ENCODE peak calls at places on chromosomes 4 and X, in ten cellular contexts. B is heart left ventricle; U is MG63; I is DND-41; P is psoas muscle; L is A549; C is cardiac muscle cell; M is CD4-positive, alpha-beta T cell; X is naive thymus-derived CD4-positive, alpha-beta T cell; E is heart right ventricle. T is an unnamed sample.

GRCh38 chr4:82650868-82651267 is 89.1 kb upstream of the TMEM150C start:
- DNase-seq in B (no peak), U (no peak), I (no peak), P (no peak), L (no peak), C (no peak), M (no peak), X (no peak), E (no peak), T (no peak)

GRCh38 chrX:39519213-39519544 is 578.6 kb downstream of the BCOR start:
- DNase-seq in B (peak; percentile 32), U (peak; percentile 4), I (no peak), P (no peak), L (no peak), C (peak; percentile 76), M (no peak), X (no peak), E (no peak), T (no peak)

GRCh38 chr4:151727365-151727764 is 33.4 kb downstream of the GATB start:
- DNase-seq in B (no peak), U (no peak), I (no peak), P (no peak), L (no peak), C (no peak), M (no peak), X (no peak), E (no peak), T (no peak)

GRCh38 chrX:68433155-68433980 is at the start of gene OPHN1:
- DNase-seq in B (peak; percentile 78), U (peak; percentile 80), I (no peak), P (peak; percentile 78), L (peak; percentile 51), C (peak; percentile 86), M (no peak), X (no peak), E (peak; percentile 78), T (peak; percentile 80)

GRCh38 chr4:145709336-145709735 is 29.4 kb downstream of the C4orf51 start:
- DNase-seq in B (no peak), U (no peak), I (no peak), P (no peak), L (no peak), C (no peak), M (no peak), X (no peak), E (no peak), T (no peak)

GRCh38 chrX:110847334-110847733 is 51.7 kb upstream of the CHRDL1 start:
- DNase-seq in B (no peak), U (no peak), I (no peak), P (no peak), L (peak; percentile 33), C (peak; percentile 66), M (no peak), X (peak; percentile 49), E (no peak), T (no peak)

GRCh38 chrX:129777218-129777768 is 2.5 kb upstream of the SASH3 start:
- DNase-seq in B (peak; percentile 44), U (no peak), I (peak; percentile 86), P (peak; percentile 47), L (no peak), C (no peak), M (peak; percentile 60), X (peak; percentile 79), E (peak; percentile 47), T (peak; percentile 44)

GRCh38 chrX:119682019-119682989 is 10.7 kb downstream of the SEPTIN6 start:
- DNase-seq in B (no peak), U (no peak), I (peak; percentile 74), P (no peak), L (no peak), C (no peak), M (no peak), X (peak; percentile 86), E (no peak), T (no peak)

GRCh38 chr4:7978489-7978888 is 38.8 kb upstream of the AFAP1 start:
- DNase-seq in B (no peak), U (peak; percentile 25), I (no peak), P (no peak), L (no peak), C (peak; percentile 15), M (no peak), X (no peak), E (no peak), T (no peak)

GRCh38 chrX:43676960-43677582 is 21.0 kb downstream of the MAOA start:
- DNase-seq in B (no peak), U (no peak), I (no peak), P (no peak), L (no peak), C (peak; percentile 74), M (no peak), X (peak; percentile 15), E (no peak), T (no peak)

GRCh38 chrX:45196701-45197100 is 4.0 kb downstream of the DIPK2B start:
- DNase-seq in B (no peak), U (no peak), I (no peak), P (no peak), L (no peak), C (no peak), M (no peak), X (no peak), E (no peak), T (no peak)

GRCh38 chrX:129553619-129554288 is 13.7 kb downstream of the OCRL start:
- DNase-seq in B (no peak), U (no peak), I (no peak), P (no peak), L (no peak), C (no peak), M (no peak), X (no peak), E (no peak), T (no peak)

GRCh38 chr4:112895785-112896184 is 153.7 kb upstream of the ANK2 start:
- DNase-seq in B (no peak), U (no peak), I (no peak), P (no peak), L (no peak), C (no peak), M (no peak), X (no peak), E (no peak), T (no peak)

GRCh38 chrX:132023896-132024386 is 839 bp downstream of the STK26 start:
- DNase-seq in B (no peak), U (no peak), I (peak; percentile 65), P (no peak), L (peak; percentile 2), C (no peak), M (peak; percentile 29), X (peak; percentile 49), E (peak; percentile 7), T (peak; percentile 31)

GRCh38 chrX:21412883-21413282 is 38.7 kb downstream of the CNKSR2 start:
- DNase-seq in B (no peak), U (no peak), I (no peak), P (no peak), L (no peak), C (no peak), M (no peak), X (no peak), E (no peak), T (no peak)

GRCh38 chr4:24209131-24209530 is 319.3 kb upstream of the PPARGC1A start:
- DNase-seq in B (no peak), U (no peak), I (no peak), P (no peak), L (no peak), C (no peak), M (no peak), X (no peak), E (no peak), T (no peak)

GRCh38 chr4:106201373-106201772 is 114.6 kb downstream of the TBCK start:
- DNase-seq in B (no peak), U (no peak), I (no peak), P (no peak), L (no peak), C (peak; percentile 44), M (no peak), X (no peak), E (no peak), T (no peak)

GRCh38 chrX:43679778-43680177 is 23.7 kb downstream of the MAOA start:
- DNase-seq in B (no peak), U (peak; percentile 3), I (no peak), P (no peak), L (no peak), C (peak; percentile 64), M (no peak), X (no peak), E (no peak), T (no peak)

DNA sequence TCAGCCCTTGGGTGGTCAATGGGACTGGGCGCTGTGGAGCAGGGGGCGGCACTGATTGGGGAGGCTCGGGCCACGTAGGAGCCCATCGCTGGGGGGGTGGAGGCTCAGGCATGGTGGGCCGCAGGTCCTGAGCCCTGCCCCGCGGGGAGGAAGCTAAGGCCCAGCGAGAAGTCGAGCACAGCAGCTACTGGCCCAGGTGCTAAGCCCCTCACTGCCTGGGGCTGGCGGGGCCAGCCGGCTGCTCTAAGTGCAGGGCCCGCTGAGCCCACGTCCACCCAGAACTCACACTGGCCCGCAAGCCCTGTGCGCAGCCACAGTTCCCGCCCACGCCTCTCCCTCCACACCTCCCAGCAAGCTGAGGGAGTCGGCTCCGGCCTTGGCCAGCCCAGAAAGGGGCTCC is 66.4 kb downstream of the ZNF141 start:
- DNase-seq in B (no peak), U (no peak), I (no peak), P (no peak), L (no peak), C (no peak), M (no peak), X (no peak), E (no peak), T (no peak)
- H3K9me3 ChIP-seq in B (no peaks in the 10 kb centered on the region), U (no peaks in the 10 kb centered on the region), I (peaks cover 26% of the 10 kb centered on the region), P (peaks cover 36% of the 10 kb centered on the region), L (peaks cover 8% of the 10 kb centered on the region), C (no peaks in the 10 kb centered on the region), M (peaks cover 52% of the 10 kb centered on the region), X (no peaks in the 10 kb centered on the region), E (peaks cover 24% of the 10 kb centered on the region), T (peaks cover under 1% of the 10 kb centered on the region)

GRCh38 chr4:29829067-29829466 is 891.1 kb upstream of the PCDH7 start:
- DNase-seq in B (no peak), U (no peak), I (no peak), P (no peak), L (no peak), C (no peak), M (no peak), X (no peak), E (no peak), T (no peak)
- H3K9me3 ChIP-seq in B (no peaks in the 10 kb centered on the region), U (no peaks in the 10 kb centered on the region), I (no peaks in the 10 kb centered on the region), P (no peaks in the 10 kb centered on the region), L (no peaks in the 10 kb centered on the region), C (no peaks in the 10 kb centered on the region), M (no peaks in the 10 kb centered on the region), X (no peaks in the 10 kb centered on the region), E (no peaks in the 10 kb centered on the region), T (peaks cover 2% of the 10 kb centered on the region)

GRCh38 chrX:115929480-115929879 is 241.1 kb upstream of the AGTR2 start:
- DNase-seq in B (no peak), U (no peak), I (no peak), P (no peak), L (no peak), C (no peak), M (no peak), X (no peak), E (no peak), T (no peak)
- H3K9me3 ChIP-seq in B (no peaks in the 10 kb centered on the region), U (peaks cover 4% of the 10 kb centered on the region), I (no peaks in the 10 kb centered on the region), P (peaks cover 31% of the 10 kb centered on the region), L (peaks cover 49% of the 10 kb centered on the region), C (no peaks in the 10 kb centered on the region), M (no peaks in the 10 kb centered on the region), X (no peaks in the 10 kb centered on the region), E (no peaks in the 10 kb centered on the region), T (peaks cover 2% of the 10 kb centered on the region)

DNA sequence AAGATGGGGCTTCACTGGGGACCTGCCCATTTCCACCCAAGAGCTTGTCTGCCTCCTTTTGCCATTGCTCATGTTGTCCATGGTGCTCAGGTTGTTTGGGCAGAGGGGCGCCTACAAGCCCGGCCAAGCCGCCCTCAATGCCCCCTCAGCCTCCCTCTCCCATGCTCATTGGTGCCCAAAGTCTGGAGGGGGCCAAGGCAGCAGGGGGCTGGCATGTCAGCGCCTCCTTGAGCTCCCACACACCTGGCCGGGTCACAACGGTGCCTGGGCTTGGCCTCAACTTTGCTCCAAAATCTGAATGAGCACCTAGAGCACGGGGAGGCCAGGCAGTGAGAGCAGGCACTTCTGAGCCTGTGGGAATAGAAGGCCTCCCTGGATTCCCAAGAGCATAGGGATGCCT is 1598.8 kb downstream of the PCDH7 start:
- DNase-seq in B (no peak), U (no peak), I (no peak), P (no peak), L (no peak), C (no peak), M (no peak), X (no peak), E (no peak), T (no peak)
- H3K9me3 ChIP-seq in B (no peaks in the 10 kb centered on the region), U (no peaks in the 10 kb centered on the region), I (peaks cover 8% of the 10 kb centered on the region), P (no peaks in the 10 kb centered on the region), L (no peaks in the 10 kb centered on the region), C (no peaks in the 10 kb centered on the region), M (peaks cover 3% of the 10 kb centered on the region), X (no peaks in the 10 kb centered on the region), E (no peaks in the 10 kb centered on the region), T (peaks cover 3% of the 10 kb centered on the region)